ENCODE peak calls at places on chromosome 15, in ten cellular contexts. Z is activated CD4-positive, alpha-beta T cell treated with anti-CD3 and anti-CD28 coated beads for 48 hours; G is BJ; S is GM03348; B is stimulated activated CD8-positive, alpha-beta memory T cell treated with anti-CD3 and anti-CD28 coated beads, Interleukin-12 subunit alpha, Interleukin-12 subunit beta, amount 100 ng/mL, for 4 hours; Q is mesothelial cell of epicardium; T is memory B cell; N is SJCRH30; W is AML-193; E is cardiac fibroblast. U is an unnamed sample.

GRCh38 chr15:40829155-40829554 is 647 bp upstream of the PPP1R14D start:
- DNase-seq in W (no peak), G (no peak), S (no peak), B (no peak), T (no peak), Z (no peak), E (no peak), N (no peak), Q (no peak), U (no peak)

GRCh38 chr15:70286110-70286806 is 188.5 kb upstream of the TLE3 start:
- DNase-seq in E (no peak), B (no peak), G (no peak), T (no peak), W (no peak), S (no peak), N (no peak), Z (no peak), Q (no peak), U (no peak)

GRCh38 chr15:63369296-63369695 is 12.3 kb downstream of the CA12 start:
- DNase-seq in W (no peak), G (no peak), N (no peak), T (no peak), Q (no peak), S (no peak), Z (no peak), E (no peak), B (no peak), U (no peak)

GRCh38 chr15:100241572-100242479 is 99.9 kb downstream of the ADAMTS17 start:
- DNase-seq in N (no peak), Q (no peak), G (no peak), T (no peak), E (peak; percentile 51), W (no peak), B (no peak), Z (no peak), S (no peak), U (peak; percentile 88)

GRCh38 chr15:33313491-33313890 is 2.7 kb downstream of the RYR3 start:
- DNase-seq in N (no peak), G (no peak), Q (no peak), Z (no peak), W (no peak), S (no peak), E (no peak), B (no peak), T (no peak), U (no peak)

GRCh38 chr15:59349715-59350420 is 22.8 kb downstream of the MYO1E start:
- DNase-seq in W (no peak), S (peak; percentile 87), N (no peak), E (peak; percentile 95), Z (peak; percentile 38), T (no peak), B (no peak), Q (no peak), G (peak; percentile 69), U (peak; percentile 69)

GRCh38 chr15:57551717-57552677 is 39.7 kb upstream of the MYZAP start:
- DNase-seq in E (peak; percentile 89), B (no peak), W (no peak), T (no peak), N (peak; percentile 78), Q (peak; percentile 68), Z (no peak), G (peak; percentile 52), S (peak; percentile 91), U (peak; percentile 49)

GRCh38 chr15:42138968-42139386 is 17.5 kb downstream of the PLA2G4F start:
- DNase-seq in Q (no peak), B (no peak), Z (no peak), W (no peak), E (no peak), N (no peak), S (no peak), G (no peak), T (no peak), U (no peak)

GRCh38 chr15:58348095-58348812 is 83.5 kb upstream of the LIPC start:
- DNase-seq in B (no peak), G (no peak), Q (no peak), E (no peak), S (no peak), N (no peak), Z (no peak), W (no peak), T (no peak), U (no peak)

GRCh38 chr15:39589193-39589814 is 8.4 kb downstream of the THBS1 start:
- DNase-seq in S (no peak), W (no peak), N (no peak), Z (no peak), E (peak; percentile 22), B (no peak), G (no peak), T (no peak), Q (no peak), U (no peak)

GRCh38 chr15:98853593-98854420 is 153.8 kb downstream of the PGPEP1L start:
- DNase-seq in Z (no peak), W (no peak), G (no peak), T (no peak), Q (no peak), S (peak; percentile 37), E (peak; percentile 29), B (no peak), N (peak; percentile 33), U (peak; percentile 41)

GRCh38 chr15:33191641-33192040 is 2.9 kb downstream of the FMN1 start:
- DNase-seq in Z (no peak), G (no peak), S (no peak), T (no peak), N (no peak), B (no peak), E (no peak), Q (no peak), W (no peak), U (no peak)

GRCh38 chr15:82810863-82811421 is 1.5 kb downstream of the WHAMM start:
- DNase-seq in T (no peak), N (no peak), Z (peak; percentile 51), W (peak; percentile 23), G (no peak), S (no peak), Q (no peak), E (peak; percentile 22), B (no peak), U (no peak)

GRCh38 chr15:77547801-77548607 is 84.7 kb downstream of the LINGO1 start:
- DNase-seq in W (no peak), Z (no peak), S (no peak), Q (no peak), B (no peak), T (no peak), N (no peak), E (no peak), G (no peak), U (no peak)

GRCh38 chr15:23401627-23402026 is 45.4 kb downstream of the GOLGA6L2 start:
- DNase-seq in T (no peak), S (no peak), W (no peak), G (no peak), E (no peak), Q (no peak), N (no peak), Z (no peak), B (no peak), U (no peak)

GRCh38 chr15:71118881-71119632 is 3.8 kb downstream of the THSD4 start:
- DNase-seq in S (no peak), G (no peak), B (no peak), Q (no peak), E (no peak), W (no peak), Z (no peak), T (no peak), N (no peak), U (no peak)

GRCh38 chr15:74648051-74648622 is 32.5 kb downstream of the CLK3 start:
- DNase-seq in E (no peak), Q (no peak), S (no peak), W (no peak), Z (no peak), N (no peak), B (no peak), T (no peak), G (no peak), U (no peak)

GRCh38 chr15:37773111-37773860 is 161.2 kb upstream of the TMCO5A start:
- DNase-seq in E (peak; percentile 54), Z (no peak), W (no peak), T (no peak), G (peak; percentile 21), Q (no peak), B (no peak), N (peak; percentile 20), S (peak; percentile 68), U (no peak)

GRCh38 chr15:31225356-31225955 is 101.2 kb upstream of the KLF13 start:
- DNase-seq in Q (no peak), G (no peak), T (no peak), Z (no peak), E (no peak), B (no peak), W (no peak), S (no peak), N (no peak), U (no peak)